ENCODE peak calls at places on chromosome 6, in ten cellular contexts. A is colonic mucosa; O is AG10803; J is activated CD8-positive, alpha-beta memory T cell treated with anti-CD3 and anti-CD28 coated beads for 1 hour; I is mucosa of gallbladder; F is hypothalamus; L is AG08395; W is GM23248; N is AG09319; P is NCI-H524 treated with DMSO at 0.1 percent for 48 hours. Q is an unnamed sample.

GRCh38 chr6:160254467-160255312 is 3.9 kb downstream of the SLC22A2 start:
- DNase-seq in O (no peak), I (peak), J (no peak), L (no peak), F (no peak), N (no peak), P (no peak), W (no peak), A (peak), Q (no peak)

GRCh38 chr6:111874030-111874425 is 776 bp upstream of the FYN start:
- DNase-seq in O (peak), L (no peak), I (no peak), P (no peak), A (peak), N (no peak), F (no peak), J (peak), W (peak), Q (no peak)

GRCh38 chr6:165653196-165653595 is 9.8 kb downstream of the PDE10A start:
- DNase-seq in F (no peak), A (no peak), N (no peak), I (no peak), L (no peak), O (no peak), J (no peak), P (no peak), W (no peak), Q (no peak)

GRCh38 chr6:163438940-163439335 is 24.4 kb downstream of the QKI start:
- DNase-seq in I (no peak), O (no peak), L (no peak), W (peak), N (no peak), J (no peak), F (no peak), A (no peak), P (no peak), Q (no peak)

GRCh38 chr6:65927141-65927540 is 220.1 kb upstream of the EYS start:
- DNase-seq in O (no peak), J (no peak), P (no peak), F (no peak), A (no peak), L (no peak), N (no peak), I (no peak), W (no peak), Q (no peak)

GRCh38 chr6:170290306-170291128 is at the start of gene DLL1:
- DNase-seq in W (peak), N (no peak), A (peak), O (peak), L (peak), I (peak), P (peak), F (peak), J (no peak), Q (no peak)

GRCh38 chr6:25456249-25456648 is 177.1 kb downstream of the CARMIL1 start:
- DNase-seq in L (no peak), F (no peak), W (no peak), N (no peak), P (no peak), J (no peak), A (no peak), O (no peak), I (no peak), Q (no peak)

GRCh38 chr6:163333686-163334085 is 80.8 kb upstream of the QKI start:
- DNase-seq in J (no peak), W (no peak), P (no peak), N (no peak), I (no peak), F (no peak), L (no peak), O (no peak), A (no peak), Q (no peak)